ENCODE peak calls at places on chromosomes 11 and 22, in five cellular contexts. B, F, D, V and N are unnamed samples.

GRCh38 chr11:22163394-22163797 is 29.5 kb upstream of the ANO5 start:
- DNase-seq in B (peak; percentile 58), F (peak; percentile 30), D (no peak), V (no peak), N (no peak)

GRCh38 chr11:116691779-116692178 is 81.0 kb downstream of the BUD13 start:
- DNase-seq in B (no peak), F (peak; percentile 50), D (peak; percentile 19), V (peak; percentile 18), N (peak; percentile 24)

GRCh38 chr22:23847991-23848864 is 9.4 kb upstream of the DERL3 start:
- DNase-seq in B (no peak), F (no peak), D (no peak), V (no peak), N (no peak)

GRCh38 chr11:71326328-71326940 is 74.1 kb upstream of the SHANK2 start:
- DNase-seq in B (peak; percentile 44), F (no peak), D (no peak), V (no peak), N (no peak)

GRCh38 chr22:47795477-47796127 is 1033.2 kb downstream of the TBC1D22A start:
- DNase-seq in B (no peak), F (no peak), D (no peak), V (no peak), N (no peak)

GRCh38 chr11:13354335-13354734 is 76.7 kb downstream of the BMAL1 start:
- DNase-seq in B (no peak), F (no peak), D (peak; percentile 22), V (peak; percentile 13), N (peak; percentile 56)

GRCh38 chr11:106463796-106464201 is 386.3 kb downstream of the AASDHPPT start:
- DNase-seq in B (no peak), F (no peak), D (peak; percentile 77), V (no peak), N (peak; percentile 86)

GRCh38 chr11:118914178-118914918 is 11.4 kb downstream of the BCL9L start:
- DNase-seq in B (no peak), F (no peak), D (no peak), V (no peak), N (no peak)

GRCh38 chr11:113967361-113967760 is 7.5 kb upstream of the HTR3A start:
- DNase-seq in B (no peak), F (no peak), D (no peak), V (no peak), N (no peak)

GRCh38 chr11:77406396-77406795 is 67.5 kb downstream of the PAK1 start:
- DNase-seq in B (no peak), F (no peak), D (no peak), V (no peak), N (no peak)

GRCh38 chr11:118660646-118661424 is 18.6 kb downstream of the TREH start:
- DNase-seq in B (no peak), F (no peak), D (no peak), V (no peak), N (no peak)

GRCh38 chr11:86795962-86796361 is 4.4 kb upstream of the PRSS23 start:
- DNase-seq in B (no peak), F (no peak), D (peak; percentile 20), V (peak; percentile 63), N (peak; percentile 93)

GRCh38 chr11:72758690-72759389 is 6.6 kb upstream of the ARAP1 start:
- DNase-seq in B (no peak), F (no peak), D (peak; percentile 90), V (peak; percentile 41), N (peak; percentile 94)

GRCh38 chr11:98616256-98616655 is 404.5 kb upstream of the CNTN5 start:
- DNase-seq in B (no peak), F (no peak), D (no peak), V (no peak), N (peak; percentile 17)

GRCh38 chr11:101103431-101103830 is 26.2 kb downstream of the PGR start:
- DNase-seq in B (no peak), F (no peak), D (no peak), V (no peak), N (no peak)

GRCh38 chr11:118193910-118194566 is 17.6 kb upstream of the SCN2B start:
- DNase-seq in B (no peak), F (no peak), D (no peak), V (no peak), N (no peak)

GRCh38 chr11:95072948-95073347 is 6.2 kb downstream of the SRSF8 start:
- DNase-seq in B (no peak), F (no peak), D (no peak), V (no peak), N (no peak)

GRCh38 chr11:42631223-42631843 is 680.5 kb upstream of the API5 start:
- DNase-seq in B (no peak), F (no peak), D (peak; percentile 16), V (peak; percentile 4), N (peak; percentile 22)

GRCh38 chr11:12137938-12138731 is 27.7 kb downstream of the MICAL2 start:
- DNase-seq in B (peak; percentile 47), F (no peak), D (peak; percentile 100), V (peak; percentile 77), N (peak; percentile 93)

GRCh38 chr22:32661296-32661695 is 140.2 kb upstream of the TIMP3 start:
- DNase-seq in B (no peak), F (no peak), D (peak; percentile 91), V (peak; percentile 93), N (peak; percentile 87)

GRCh38 chr22:40525250-40525884 is 111.2 kb downstream of the MRTFA start:
- DNase-seq in B (peak; percentile 70), F (peak; percentile 42), D (peak; percentile 67), V (peak; percentile 40), N (peak; percentile 68)

GRCh38 chr11:2944530-2944929 is 15.3 kb upstream of the PHLDA2 start:
- DNase-seq in B (no peak), F (no peak), D (no peak), V (no peak), N (no peak)

GRCh38 chr11:118531597-118532084 is 649 bp downstream of the TMEM25 start:
- DNase-seq in B (no peak), F (no peak), D (no peak), V (no peak), N (no peak)

DNA sequence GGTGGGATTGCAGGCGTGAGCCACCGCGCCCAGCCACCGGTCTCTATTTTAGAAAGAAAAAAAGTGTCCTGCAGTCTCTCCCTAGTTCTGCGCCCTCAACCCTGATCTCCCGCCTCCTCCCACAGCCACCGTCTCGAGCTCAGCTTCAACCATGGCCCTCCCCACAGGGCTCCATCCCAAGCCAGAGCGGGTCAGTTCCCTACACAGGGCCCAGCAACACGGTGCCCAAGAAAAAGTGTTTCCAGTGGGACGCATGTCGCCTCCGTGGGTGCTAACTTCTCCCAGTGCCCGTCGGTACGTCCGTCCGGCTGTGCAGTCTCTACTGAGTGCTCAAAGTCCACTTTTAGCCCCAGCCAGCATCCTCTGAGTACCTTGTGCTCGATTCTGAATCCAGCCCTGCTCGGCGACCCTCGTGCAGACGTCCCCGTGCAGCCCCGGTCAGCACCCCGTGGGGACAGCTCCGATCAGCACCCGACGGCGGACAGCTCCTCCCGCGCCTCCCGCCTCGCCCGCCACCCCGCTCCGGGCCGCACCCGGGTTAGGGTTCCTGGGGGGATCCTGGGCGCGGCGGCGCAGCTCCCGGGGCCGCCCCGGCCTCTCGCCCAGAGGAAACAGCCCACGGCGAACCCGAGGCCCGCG is 658 bp upstream of the MAPK8IP2 start:
- DNase-seq in B (no peak), F (no peak), D (no peak), V (no peak), N (peak; percentile 35)
- H3K4me3 ChIP-seq in B (peak overlapping the region; percentile 37), F (no peak overlapping the region), D (no peak overlapping the region), V (no peak overlapping the region), N (no peak overlapping the region)

GRCh38 chr22:39384750-39385480 is 14.7 kb upstream of the TAB1 start:
- DNase-seq in B (no peak), F (no peak), D (no peak), V (no peak), N (peak; percentile 45)
- TF ChIP-seq CTCF in B (no peak), F (no peak), D (peak; percentile 25), V (peak; percentile 25), N (peak; percentile 35)

GRCh38 chr22:43152001-43152354 is 619 bp downstream of the TSPO start:
- DNase-seq in B (no peak), F (no peak), D (no peak), V (no peak), N (no peak)

GRCh38 chr22:43151251-43152000 is at the start of gene TSPO:
- DNase-seq in B (peak; percentile 90), F (peak; percentile 74), D (peak; percentile 35), V (peak; percentile 62), N (peak; percentile 44)

GRCh38 chr22:43153916-43154315 is 2.6 kb downstream of the TSPO start:
- DNase-seq in B (no peak), F (no peak), D (peak; percentile 43), V (no peak), N (no peak)

GRCh38 chr22:43150731-43151206 is 590 bp upstream of the TSPO start:
- DNase-seq in B (no peak), F (no peak), D (no peak), V (no peak), N (no peak)

DNA sequence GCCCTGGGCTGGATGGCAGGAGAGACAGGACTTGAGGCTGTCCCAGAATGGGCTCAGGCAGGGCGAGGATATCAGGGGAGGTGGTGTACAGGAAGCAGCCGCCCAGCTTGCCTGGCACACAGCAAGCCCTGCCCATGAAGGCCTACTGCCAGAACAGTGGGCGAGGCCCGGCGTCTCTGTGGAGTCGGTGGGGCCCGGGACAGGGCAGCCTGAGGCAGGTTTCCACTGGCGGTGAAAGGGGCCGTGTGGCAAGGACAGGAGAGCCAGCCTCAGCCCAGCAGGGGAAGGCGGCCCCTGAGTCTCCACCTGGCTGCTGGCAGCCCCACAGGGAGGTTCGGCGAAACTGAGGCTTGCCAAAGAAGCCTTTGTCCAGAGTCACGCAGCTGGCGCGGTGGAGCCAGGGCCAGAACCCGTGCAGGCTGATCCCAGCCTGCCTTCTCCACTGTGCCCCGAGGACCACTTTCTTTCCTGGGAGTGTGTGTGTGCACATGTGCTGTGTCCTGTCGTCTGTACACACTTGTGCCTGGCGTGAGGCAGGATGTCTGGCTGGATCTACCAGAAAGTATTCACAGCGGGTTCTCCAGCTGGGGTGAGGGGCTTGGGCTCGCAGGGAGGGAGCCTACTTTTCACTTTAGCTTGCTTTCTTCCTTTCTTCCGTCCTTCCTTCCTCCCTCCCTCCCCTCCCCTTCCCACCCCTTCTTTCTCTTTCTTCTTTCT is 1.2 kb downstream of the TSPO start:
- DNase-seq in B (peak; percentile 92), F (peak; percentile 81), D (peak; percentile 37), V (peak; percentile 66), N (peak; percentile 45)
- H3K4me3 ChIP-seq in B (peak overlapping the region; percentile 96), F (peak overlapping the region; percentile 76), D (peak overlapping the region; percentile 79), V (peak overlapping the region; percentile 83), N (peak overlapping the region; percentile 73)

DNA sequence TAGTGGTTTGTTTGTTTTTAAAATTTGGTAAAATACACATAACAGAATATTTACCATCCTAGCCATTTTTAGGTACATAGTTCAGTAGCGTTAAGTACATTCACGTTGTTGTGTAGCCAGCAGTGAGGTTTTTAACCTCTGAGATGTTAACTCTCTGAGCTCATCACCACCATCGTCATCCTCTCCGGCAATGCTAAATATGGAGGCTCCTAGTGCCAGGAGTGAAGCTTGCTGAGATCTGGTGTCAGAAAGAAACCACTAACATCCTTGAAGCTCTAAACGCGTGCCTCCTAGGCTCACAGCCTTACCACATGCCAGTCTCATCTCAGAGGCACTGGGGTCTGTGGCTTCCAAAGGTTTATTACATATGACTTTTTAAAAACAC is 330.2 kb upstream of the B3GAT1 start:
- DNase-seq in B (no peak), F (no peak), D (no peak), V (no peak), N (peak; percentile 37)
- TF ChIP-seq CTCF in B (no peak), F (no peak), D (no peak), V (no peak), N (no peak)

DNA sequence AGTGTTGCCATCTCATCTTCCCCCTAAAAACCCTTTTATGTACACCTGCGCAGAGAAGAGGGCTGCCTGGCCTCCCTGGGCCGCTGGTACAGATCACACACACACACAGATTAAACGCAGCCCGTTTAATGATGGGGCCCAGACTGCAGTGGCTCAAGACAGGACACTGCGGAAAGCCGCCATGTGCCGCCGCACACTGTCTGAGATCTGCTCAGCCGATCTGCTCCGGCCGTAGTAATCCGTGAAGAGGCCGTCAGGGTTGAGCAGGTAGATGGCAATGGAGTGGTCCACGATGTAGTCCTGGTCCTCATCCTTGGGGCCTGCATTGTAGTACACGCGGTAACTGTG is 2.0 kb downstream of the SCO2 start:
- DNase-seq in B (no peak), F (no peak), D (no peak), V (no peak), N (no peak)
- H3K4me3 ChIP-seq in B (no peak overlapping the region), F (no peak overlapping the region), D (no peak overlapping the region), V (no peak overlapping the region), N (no peak overlapping the region)